ENCODE peak calls at places on chromosomes 6 and 20, in four cellular contexts. One of them, this sample, is unnamed.

GRCh38 chr6:105787747-105788146 is 298.4 kb upstream of the PRDM1 start:
- DNase-seq in Panc1: no peak
- DNase-seq in endothelial cell of umbilical vein: no peak
- DNase-seq in GM12892: no peak
- DNase-seq in this sample: no peak

GRCh38 chr6:108464506-108465084 is 96.1 kb upstream of the FOXO3 start:
- DNase-seq in Panc1: no peak
- DNase-seq in endothelial cell of umbilical vein: no peak
- DNase-seq in GM12892: no peak
- DNase-seq in this sample: peak

GRCh38 chr6:132964868-132965382 is 150.6 kb downstream of the RPS12 start:
- DNase-seq in Panc1: no peak
- DNase-seq in endothelial cell of umbilical vein: peak
- DNase-seq in GM12892: no peak
- DNase-seq in this sample: no peak

GRCh38 chr20:62752671-62753501 is 43.4 kb upstream of the MRGBP start:
- DNase-seq in Panc1: no peak
- DNase-seq in endothelial cell of umbilical vein: no peak
- DNase-seq in GM12892: no peak
- DNase-seq in this sample: no peak

GRCh38 chr6:40490508-40490907 is 96.7 kb downstream of the LRFN2 start:
- DNase-seq in Panc1: no peak
- DNase-seq in endothelial cell of umbilical vein: no peak
- DNase-seq in GM12892: no peak
- DNase-seq in this sample: no peak

GRCh38 chr6:89023591-89024441 is 56.7 kb upstream of the PNRC1 start:
- DNase-seq in Panc1: no peak
- DNase-seq in endothelial cell of umbilical vein: no peak
- DNase-seq in GM12892: no peak
- DNase-seq in this sample: no peak

GRCh38 chr6:84762941-84763396 is 1.4 kb downstream of the TBX18 start:
- DNase-seq in Panc1: no peak
- DNase-seq in endothelial cell of umbilical vein: peak
- DNase-seq in GM12892: no peak
- DNase-seq in this sample: peak

GRCh38 chr6:135522975-135523692 is 25.6 kb upstream of the AHI1 start:
- DNase-seq in Panc1: no peak
- DNase-seq in endothelial cell of umbilical vein: no peak
- DNase-seq in GM12892: no peak
- DNase-seq in this sample: no peak

GRCh38 chr20:4814696-4815252 is 93.1 kb downstream of the PRND start:
- DNase-seq in Panc1: no peak
- DNase-seq in endothelial cell of umbilical vein: peak
- DNase-seq in GM12892: peak
- DNase-seq in this sample: no peak

GRCh38 chr6:166415306-166415705 is 32.6 kb upstream of the MPC1 start:
- DNase-seq in Panc1: no peak
- DNase-seq in endothelial cell of umbilical vein: no peak
- DNase-seq in GM12892: no peak
- DNase-seq in this sample: no peak

GRCh38 chr6:154872605-154873004 is 122.5 kb upstream of the TIAM2 start:
- DNase-seq in Panc1: no peak
- DNase-seq in endothelial cell of umbilical vein: no peak
- DNase-seq in GM12892: no peak
- DNase-seq in this sample: peak

GRCh38 chr6:125945378-125946141 is 11.0 kb upstream of the HINT3 start:
- DNase-seq in Panc1: no peak
- DNase-seq in endothelial cell of umbilical vein: peak
- DNase-seq in GM12892: no peak
- DNase-seq in this sample: no peak

GRCh38 chr6:112560651-112561050 is 213.5 kb downstream of the RFPL4B start:
- DNase-seq in Panc1: no peak
- DNase-seq in endothelial cell of umbilical vein: no peak
- DNase-seq in GM12892: no peak
- DNase-seq in this sample: peak

GRCh38 chr20:16922834-16923233 is 174.7 kb downstream of the OTOR start:
- DNase-seq in Panc1: no peak
- DNase-seq in endothelial cell of umbilical vein: no peak
- DNase-seq in GM12892: no peak
- DNase-seq in this sample: no peak

DNA sequence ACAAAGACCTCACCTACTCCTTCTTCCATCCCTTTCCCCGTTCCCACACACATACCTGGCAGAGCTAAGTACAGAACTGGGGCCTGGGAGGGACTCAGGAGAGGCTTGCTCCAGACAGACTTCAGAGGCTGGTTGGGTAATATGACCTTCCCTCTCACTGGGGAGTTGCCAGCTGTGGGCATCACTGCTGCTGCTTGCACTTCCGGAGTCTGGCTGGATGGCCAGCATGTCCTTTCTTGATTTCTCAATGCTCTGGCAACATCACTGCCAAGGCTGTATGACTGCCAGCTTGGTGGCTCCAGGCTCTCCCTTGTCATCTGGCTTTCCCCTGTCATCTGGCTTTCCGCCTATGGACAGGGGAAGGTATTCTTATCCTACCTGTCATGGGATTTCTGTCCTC is 47.8 kb downstream of the CDH22 start:
- DNase-seq in Panc1: no peak
- DNase-seq in endothelial cell of umbilical vein: no peak
- DNase-seq in GM12892: no peak
- DNase-seq in this sample: no peak
- TF ChIP-seq POLR2AphosphoS5 in Panc1: no peak
- TF ChIP-seq POLR2AphosphoS5 in endothelial cell of umbilical vein: no peak
- TF ChIP-seq POLR2AphosphoS5 in GM12892: no peak
- TF ChIP-seq POLR2AphosphoS5 in this sample: no peak

DNA sequence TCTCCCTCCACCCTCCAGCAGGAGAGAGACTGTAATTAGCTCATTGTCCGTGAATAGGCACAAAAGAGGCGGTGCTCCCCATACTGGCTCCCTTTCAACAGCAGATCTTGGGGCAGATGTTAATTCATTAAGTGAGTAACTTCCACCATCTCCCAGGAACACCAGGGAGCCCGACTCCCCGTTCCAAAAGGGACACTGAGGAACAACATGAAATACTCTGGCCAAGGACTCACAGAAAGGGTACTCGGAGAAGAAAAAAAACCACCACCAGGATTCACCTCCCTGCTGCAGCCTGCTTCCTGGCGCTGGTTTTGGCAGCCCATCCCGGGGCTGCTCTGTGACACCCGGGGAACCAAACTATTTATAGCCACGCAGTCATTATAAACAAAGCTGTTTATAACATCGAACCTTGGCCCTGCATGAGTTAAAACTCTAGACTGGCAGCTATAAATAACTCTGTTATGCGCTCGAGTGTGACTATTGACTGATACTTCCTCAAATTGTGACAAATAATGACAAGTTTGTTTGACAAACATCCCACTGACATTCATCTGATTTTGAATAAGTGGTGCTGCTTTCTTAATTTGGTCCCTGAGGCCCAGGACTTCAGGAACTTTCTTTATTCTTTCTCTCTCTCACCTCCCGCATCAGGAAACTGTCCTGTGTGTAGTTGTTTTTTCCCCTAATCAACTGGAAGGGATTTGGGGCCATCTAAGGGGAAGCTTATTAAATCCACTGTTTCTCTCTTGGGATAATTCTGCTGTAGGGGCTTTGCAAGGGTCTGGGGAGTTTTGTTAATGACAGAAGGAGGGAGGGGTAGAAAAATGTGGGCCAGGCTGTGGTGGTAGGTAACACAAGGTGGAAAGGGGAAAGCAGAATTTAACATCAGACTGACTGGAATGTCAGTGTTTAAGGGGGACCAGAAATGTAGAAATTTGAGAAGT is 521.6 kb downstream of the CD83 start:
- DNase-seq in Panc1: no peak
- DNase-seq in endothelial cell of umbilical vein: no peak
- DNase-seq in GM12892: no peak
- DNase-seq in this sample: peak
- TF ChIP-seq POLR2AphosphoS5 in Panc1: no peak
- TF ChIP-seq POLR2AphosphoS5 in endothelial cell of umbilical vein: no peak
- TF ChIP-seq POLR2AphosphoS5 in GM12892: no peak
- TF ChIP-seq POLR2AphosphoS5 in this sample: no peak

GRCh38 chr6:51152594-51152993 is 333.9 kb downstream of the TFAP2B start:
- DNase-seq in Panc1: no peak
- DNase-seq in endothelial cell of umbilical vein: no peak
- DNase-seq in GM12892: no peak
- DNase-seq in this sample: no peak

GRCh38 chr6:51147756-51148155 is 329.1 kb downstream of the TFAP2B start:
- DNase-seq in Panc1: no peak
- DNase-seq in endothelial cell of umbilical vein: no peak
- DNase-seq in GM12892: no peak
- DNase-seq in this sample: no peak

GRCh38 chr6:51153109-51153508 is 334.4 kb downstream of the TFAP2B start:
- DNase-seq in Panc1: no peak
- DNase-seq in endothelial cell of umbilical vein: no peak
- DNase-seq in GM12892: no peak
- DNase-seq in this sample: no peak
- TF ChIP-seq POLR2AphosphoS5 in Panc1: no peak
- TF ChIP-seq POLR2AphosphoS5 in endothelial cell of umbilical vein: no peak
- TF ChIP-seq POLR2AphosphoS5 in GM12892: no peak
- TF ChIP-seq POLR2AphosphoS5 in this sample: no peak

DNA sequence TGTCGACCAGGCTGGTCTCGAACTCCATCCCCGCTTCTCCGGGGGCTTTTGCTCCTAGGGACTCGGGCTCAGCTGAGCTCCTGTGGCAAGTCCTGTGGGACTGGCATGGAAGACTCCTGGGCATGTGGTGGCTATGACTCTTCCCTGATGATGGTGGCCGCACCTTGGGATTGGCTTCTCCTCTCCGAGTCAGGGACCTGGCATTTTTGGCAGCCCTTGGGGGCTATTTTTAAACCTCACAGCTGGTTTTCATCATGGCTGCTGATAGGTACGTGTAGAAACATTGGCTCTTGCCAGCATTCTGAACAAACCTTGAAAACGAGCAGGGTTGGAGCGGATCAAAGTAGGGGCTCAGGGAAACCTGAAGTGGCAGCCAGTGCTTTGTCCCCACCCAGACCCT is 54.1 kb downstream of the RBM38 start:
- DNase-seq in Panc1: no peak
- DNase-seq in endothelial cell of umbilical vein: no peak
- DNase-seq in GM12892: no peak
- DNase-seq in this sample: no peak
- TF ChIP-seq POLR2AphosphoS5 in Panc1: no peak
- TF ChIP-seq POLR2AphosphoS5 in endothelial cell of umbilical vein: no peak
- TF ChIP-seq POLR2AphosphoS5 in GM12892: no peak
- TF ChIP-seq POLR2AphosphoS5 in this sample: no peak

GRCh38 chr6:81751388-81752083 is 945 bp downstream of the TENT5A start:
- DNase-seq in Panc1: no peak
- DNase-seq in endothelial cell of umbilical vein: peak
- DNase-seq in GM12892: no peak
- DNase-seq in this sample: peak
- TF ChIP-seq POLR2AphosphoS5 in Panc1: no peak
- TF ChIP-seq POLR2AphosphoS5 in endothelial cell of umbilical vein: no peak
- TF ChIP-seq POLR2AphosphoS5 in GM12892: no peak
- TF ChIP-seq POLR2AphosphoS5 in this sample: no peak

GRCh38 chr20:31570021-31570463 is 35.0 kb upstream of the ID1 start:
- DNase-seq in Panc1: no peak
- DNase-seq in endothelial cell of umbilical vein: no peak
- DNase-seq in GM12892: no peak
- DNase-seq in this sample: no peak

GRCh38 chr20:31573555-31574295 is 31.4 kb upstream of the ID1 start:
- DNase-seq in Panc1: no peak
- DNase-seq in endothelial cell of umbilical vein: peak
- DNase-seq in GM12892: no peak
- DNase-seq in this sample: no peak

GRCh38 chr20:31572701-31573554 is 32.2 kb upstream of the ID1 start:
- DNase-seq in Panc1: peak
- DNase-seq in endothelial cell of umbilical vein: peak
- DNase-seq in GM12892: peak
- DNase-seq in this sample: peak

GRCh38 chr20:31570735-31571617 is 34.1 kb upstream of the ID1 start:
- DNase-seq in Panc1: no peak
- DNase-seq in endothelial cell of umbilical vein: no peak
- DNase-seq in GM12892: no peak
- DNase-seq in this sample: no peak

GRCh38 chr20:31572042-31572700 is 32.9 kb upstream of the ID1 start:
- DNase-seq in Panc1: no peak
- DNase-seq in endothelial cell of umbilical vein: no peak
- DNase-seq in GM12892: no peak
- DNase-seq in this sample: peak
- TF ChIP-seq POLR2AphosphoS5 in Panc1: no peak
- TF ChIP-seq POLR2AphosphoS5 in endothelial cell of umbilical vein: no peak
- TF ChIP-seq POLR2AphosphoS5 in GM12892: no peak
- TF ChIP-seq POLR2AphosphoS5 in this sample: no peak

DNA sequence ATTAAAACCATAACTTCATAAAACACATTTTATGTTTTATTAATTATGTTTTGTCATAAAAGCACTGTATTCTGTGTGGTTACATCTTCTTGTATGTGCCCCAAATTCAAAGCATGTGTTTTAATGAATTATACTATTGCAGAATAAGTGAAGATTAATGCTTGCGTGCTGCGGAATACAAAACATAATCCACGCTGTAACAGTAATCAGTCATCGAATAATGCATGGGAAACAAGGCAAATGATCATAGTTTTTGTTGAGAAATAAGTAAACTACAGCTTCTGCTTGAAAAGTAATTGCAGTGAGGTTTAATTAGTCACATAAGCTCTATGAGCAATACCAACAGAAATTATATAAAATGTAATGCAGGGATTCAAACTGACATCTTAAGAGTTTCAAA is 459.1 kb upstream of the SOX4 start:
- DNase-seq in Panc1: no peak
- DNase-seq in endothelial cell of umbilical vein: no peak
- DNase-seq in GM12892: no peak
- DNase-seq in this sample: no peak
- TF ChIP-seq POLR2AphosphoS5 in Panc1: no peak
- TF ChIP-seq POLR2AphosphoS5 in endothelial cell of umbilical vein: no peak
- TF ChIP-seq POLR2AphosphoS5 in GM12892: no peak
- TF ChIP-seq POLR2AphosphoS5 in this sample: no peak

This sample was measured in GM23338.